ENCODE peak calls at places on chromosomes 3 and 15, in five cellular contexts. Q is PC-9, H is body of pancreas, T is cardiac fibroblast, Y is PC-3. L is an unnamed sample.

GRCh38 chr15:36458406-36458805 is 121.0 kb upstream of the CDIN1 start:
- DNase-seq in Y (no peak), T (peak), H (no peak), Q (no peak), L (no peak)

GRCh38 chr15:77370580-77370979 is 49.3 kb downstream of the PEAK1 start:
- DNase-seq in Q (no peak), T (peak), Y (no peak), H (no peak), L (peak)

GRCh38 chr3:60199306-60199705 is 1051.9 kb downstream of the FHIT start:
- DNase-seq in H (no peak), Q (no peak), Y (no peak), T (no peak), L (no peak)

GRCh38 chr15:48388017-48388936 is 57.0 kb downstream of the DUT start:
- DNase-seq in Q (no peak), H (no peak), Y (no peak), T (no peak), L (no peak)

GRCh38 chr3:126270145-126270811 is 86.9 kb downstream of the KLF15 start:
- DNase-seq in T (peak), Y (no peak), H (peak), Q (no peak), L (peak)

GRCh38 chr3:173396191-173397041 is 1.1 kb upstream of the NLGN1 start:
- DNase-seq in T (peak), Y (no peak), H (peak), Q (no peak), L (peak)

GRCh38 chr3:152317956-152318355 is 49.2 kb downstream of the MBNL1 start:
- DNase-seq in T (peak), H (no peak), Q (no peak), Y (peak), L (peak)

GRCh38 chr3:23246651-23247050 is 43.5 kb downstream of the UBE2E2 start:
- DNase-seq in H (no peak), Y (no peak), T (no peak), Q (no peak), L (no peak)

GRCh38 chr3:44976002-44976815 is at the start of the genes EXOSC7 and ZDHHC3:
- DNase-seq in T (peak), Q (peak), Y (peak), H (peak), L (peak)

GRCh38 chr15:87591042-87591441 is 665.5 kb downstream of the NTRK3 start:
- DNase-seq in H (no peak), Q (no peak), T (no peak), Y (no peak), L (no peak)

GRCh38 chr15:42495361-42496212 is at the start of gene SNAP23:
- DNase-seq in H (peak), Y (peak), T (peak), Q (peak), L (peak)

GRCh38 chr15:86327230-86327865 is 247.7 kb downstream of the AGBL1 start:
- DNase-seq in Y (no peak), T (no peak), H (no peak), Q (no peak), L (no peak)

GRCh38 chr3:30551266-30551665 is 55.1 kb upstream of the TGFBR2 start:
- DNase-seq in T (no peak), Q (no peak), H (no peak), Y (no peak), L (no peak)

GRCh38 chr3:20561166-20561565 is 375.2 kb upstream of the SGO1 start:
- DNase-seq in H (no peak), Y (no peak), T (no peak), Q (no peak), L (peak)

GRCh38 chr15:26020871-26021270 is 157.7 kb upstream of the ATP10A start:
- DNase-seq in Y (no peak), Q (no peak), H (peak), T (no peak), L (no peak)

GRCh38 chr15:60397772-60398445 is at the start of gene ANXA2:
- DNase-seq in Q (peak), H (peak), T (peak), Y (peak), L (peak)

GRCh38 chr15:88467935-88468528 is 524 bp downstream of the MRPS11 start:
- DNase-seq in Y (no peak), H (no peak), Q (no peak), T (peak), L (peak)

GRCh38 chr15:55288006-55288717 is 1.5 kb downstream of the RAB27A start:
- DNase-seq in T (no peak), Q (no peak), H (no peak), Y (no peak), L (no peak)

GRCh38 chr3:87088366-87088983 is 97.5 kb upstream of the VGLL3 start:
- DNase-seq in T (peak), Q (no peak), Y (no peak), H (no peak), L (no peak)

GRCh38 chr3:12935023-12935860 is 93.9 kb upstream of the RPL32 start:
- DNase-seq in Q (no peak), H (no peak), Y (no peak), T (no peak), L (no peak)

GRCh38 chr3:61565569-61565968 is 4.2 kb downstream of the PTPRG start:
- DNase-seq in Q (no peak), Y (no peak), T (no peak), H (no peak), L (no peak)

GRCh38 chr15:90022905-90023700 is 22.0 kb downstream of the ZNF710 start:
- DNase-seq in Q (no peak), H (peak), Y (no peak), T (no peak), L (no peak)

GRCh38 chr3:40035177-40035576 is 225.8 kb downstream of the MYRIP start:
- DNase-seq in H (no peak), Q (no peak), Y (no peak), T (no peak), L (no peak)

GRCh38 chr3:69290006-69290405 is 95.9 kb downstream of the FRMD4B start:
- DNase-seq in Y (no peak), Q (no peak), T (no peak), H (no peak), L (no peak)

GRCh38 chr15:99306694-99307338 is 55.5 kb downstream of the LRRC28 start:
- DNase-seq in Y (no peak), Q (no peak), T (no peak), H (peak), L (no peak)

GRCh38 chr3:49873623-49874022 is 3.9 kb upstream of the CAMKV start:
- DNase-seq in Q (no peak), T (no peak), Y (no peak), H (no peak), L (no peak)

GRCh38 chr15:65418596-65418995 is 4.2 kb downstream of the IGDCC4 start:
- DNase-seq in Q (no peak), T (no peak), H (no peak), Y (no peak), L (no peak)

GRCh38 chr3:128282392-128283196 is 129.3 kb downstream of the EEFSEC start:
- DNase-seq in Q (no peak), Y (no peak), H (peak), T (peak), L (peak)

GRCh38 chr15:70932397-70932796 is 39.8 kb downstream of the LRRC49 start:
- DNase-seq in H (no peak), T (no peak), Y (no peak), Q (no peak), L (no peak)

GRCh38 chr15:89113263-89113662 is 25.0 kb downstream of the ABHD2 start:
- DNase-seq in Q (no peak), H (no peak), T (no peak), Y (no peak), L (no peak)

GRCh38 chr3:63625161-63625560 is 27.3 kb upstream of the SNTN start:
- DNase-seq in T (peak), Y (peak), Q (peak), H (no peak), L (peak)

GRCh38 chr15:46938169-46938568 is 779.1 kb upstream of the SEMA6D start:
- DNase-seq in T (no peak), Y (no peak), Q (no peak), H (no peak), L (no peak)

GRCh38 chr15:69996842-69997478 is 100.8 kb downstream of the TLE3 start:
- DNase-seq in T (no peak), H (peak), Y (peak), Q (peak), L (no peak)

GRCh38 chr3:133376805-133377204 is 23.1 kb upstream of the BFSP2 start:
- DNase-seq in Q (no peak), Y (no peak), T (no peak), H (no peak), L (no peak)
- TF ChIP-seq CTCF in Q (no peak), Y (no peak), T (peak), H (no peak), L (no peak)

GRCh38 chr3:11602441-11602840 is 41.3 kb downstream of the VGLL4 start:
- DNase-seq in Y (no peak), T (no peak), Q (no peak), H (no peak), L (no peak)
- H3K4me3 ChIP-seq in Y (peak), T (no peak), Q (no peak), H (no peak), L (no peak)

GRCh38 chr15:74725845-74726773 is 781 bp upstream of the CYP1A1 start:
- DNase-seq in H (peak), Y (peak), T (peak), Q (no peak), L (peak)
- TF ChIP-seq CTCF in H (no peak), Y (no peak), T (no peak), Q (no peak), L (no peak)

GRCh38 chr3:79018671-79019136 is 749.1 kb downstream of the ROBO1 start:
- DNase-seq in Y (peak), H (peak), Q (peak), T (peak), L (peak)
- H3K4me3 ChIP-seq in Y (peak), H (peak), Q (peak), T (peak), L (peak)

GRCh38 chr3:194606941-194607340 is 26.3 kb downstream of the TMEM44 start:
- DNase-seq in Q (no peak), H (no peak), Y (no peak), T (no peak), L (no peak)

GRCh38 chr3:194606163-194606562 is 27.1 kb downstream of the TMEM44 start:
- DNase-seq in H (no peak), Y (no peak), Q (no peak), T (no peak), L (no peak)

GRCh38 chr3:194604126-194604525 is 29.1 kb downstream of the TMEM44 start:
- DNase-seq in H (no peak), T (no peak), Q (no peak), Y (no peak), L (no peak)

GRCh38 chr3:194602580-194603300 is 30.5 kb downstream of the TMEM44 start:
- DNase-seq in T (no peak), Y (no peak), Q (no peak), H (no peak), L (no peak)

GRCh38 chr3:194604837-194605236 is 28.4 kb downstream of the TMEM44 start:
- DNase-seq in Y (peak), Q (no peak), H (no peak), T (no peak), L (no peak)
- TF ChIP-seq CTCF in Y (peak), Q (peak), H (no peak), T (peak), L (peak)

DNA sequence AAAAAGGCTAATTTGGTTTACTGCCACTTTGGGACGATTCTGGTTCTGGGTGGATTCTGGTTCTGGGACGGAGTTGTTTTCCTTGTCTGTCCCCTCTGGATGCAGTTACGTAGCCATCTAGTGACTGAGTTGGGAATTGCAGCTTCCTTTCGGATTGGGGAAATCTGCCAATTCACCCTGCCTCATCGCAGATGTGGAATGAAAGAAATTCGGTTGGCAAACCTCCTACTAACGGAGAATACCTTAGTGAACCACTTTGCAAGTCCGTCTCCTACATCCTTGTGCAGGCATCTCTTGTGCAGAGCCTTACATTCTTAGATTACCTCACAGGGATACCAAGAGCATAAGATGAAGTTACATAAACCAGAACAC is 31.5 kb upstream of the AP4E1 start:
- DNase-seq in Q (peak), H (peak), T (peak), Y (peak), L (peak)
- H3K4me3 ChIP-seq in Q (peak), H (no peak), T (peak), Y (peak), L (peak)